ENCODE peak calls at places on chromosome 4, in four cellular contexts. One of them, this sample, is unnamed.

GRCh38 chr4:20544645-20545044 is 155.6 kb upstream of the PACRGL start:
- DNase-seq in fibroblast of lung: peak; percentile 41
- DNase-seq in kidney: no peak
- DNase-seq in IMR-90: peak; percentile 71
- DNase-seq in this sample: peak; percentile 13

GRCh38 chr4:24850669-24851068 is 55.3 kb downstream of the SOD3 start:
- DNase-seq in IMR-90: peak; percentile 94
- DNase-seq in kidney: no peak
- DNase-seq in fibroblast of lung: peak; percentile 93
- DNase-seq in this sample: peak; percentile 67

GRCh38 chr4:1502501-1502886 is 96.3 kb upstream of the NKX1-1 start:
- DNase-seq in kidney: peak; percentile 70
- DNase-seq in IMR-90: no peak
- DNase-seq in fibroblast of lung: no peak
- DNase-seq in this sample: no peak

GRCh38 chr4:82515705-82516104 is 46.1 kb downstream of the TMEM150C start:
- DNase-seq in IMR-90: peak; percentile 63
- DNase-seq in fibroblast of lung: peak; percentile 94
- DNase-seq in kidney: no peak
- DNase-seq in this sample: peak; percentile 40

GRCh38 chr4:139875456-139875855 is 209.8 kb downstream of the MGST2 start:
- DNase-seq in fibroblast of lung: no peak
- DNase-seq in IMR-90: no peak
- DNase-seq in kidney: no peak
- DNase-seq in this sample: no peak

GRCh38 chr4:6230502-6230785 is 30.1 kb upstream of the JAKMIP1 start:
- DNase-seq in IMR-90: no peak
- DNase-seq in fibroblast of lung: no peak
- DNase-seq in kidney: no peak
- DNase-seq in this sample: no peak

GRCh38 chr4:183164963-183165362 is 65.9 kb downstream of the WWC2 start:
- DNase-seq in kidney: no peak
- DNase-seq in IMR-90: no peak
- DNase-seq in fibroblast of lung: peak; percentile 32
- DNase-seq in this sample: no peak

GRCh38 chr4:42339935-42340406 is 57.3 kb upstream of the SHISA3 start:
- DNase-seq in kidney: peak; percentile 78
- DNase-seq in fibroblast of lung: peak; percentile 39
- DNase-seq in IMR-90: peak; percentile 53
- DNase-seq in this sample: peak; percentile 1

GRCh38 chr4:8258813-8259212 is 10.7 kb upstream of the HTRA3 start:
- DNase-seq in fibroblast of lung: no peak
- DNase-seq in kidney: no peak
- DNase-seq in IMR-90: no peak
- DNase-seq in this sample: no peak

GRCh38 chr4:123701046-123701445 is 304.5 kb downstream of the SPRY1 start:
- DNase-seq in kidney: no peak
- DNase-seq in IMR-90: peak; percentile 23
- DNase-seq in fibroblast of lung: peak; percentile 3
- DNase-seq in this sample: no peak

GRCh38 chr4:105902550-105903262 is 7.4 kb downstream of the NPNT start:
- DNase-seq in kidney: no peak
- DNase-seq in IMR-90: no peak
- DNase-seq in fibroblast of lung: no peak
- DNase-seq in this sample: no peak

GRCh38 chr4:145545538-145546224 is 64.0 kb downstream of the SMAD1 start:
- DNase-seq in kidney: no peak
- DNase-seq in IMR-90: peak; percentile 98
- DNase-seq in fibroblast of lung: peak; percentile 96
- DNase-seq in this sample: peak; percentile 97

GRCh38 chr4:54660591-54660990 is 2.8 kb downstream of the KIT start:
- DNase-seq in kidney: no peak
- DNase-seq in fibroblast of lung: no peak
- DNase-seq in IMR-90: no peak
- DNase-seq in this sample: no peak

GRCh38 chr4:16067515-16067914 is 16.3 kb downstream of the PROM1 start:
- DNase-seq in fibroblast of lung: peak; percentile 22
- DNase-seq in IMR-90: no peak
- DNase-seq in kidney: no peak
- DNase-seq in this sample: peak; percentile 68

GRCh38 chr4:127055349-127055748 is 577.4 kb upstream of the INTU start:
- DNase-seq in IMR-90: peak; percentile 70
- DNase-seq in kidney: no peak
- DNase-seq in fibroblast of lung: peak; percentile 88
- DNase-seq in this sample: peak; percentile 65

GRCh38 chr4:6799091-6799490 is 16.6 kb downstream of the KIAA0232 start:
- DNase-seq in fibroblast of lung: no peak
- DNase-seq in kidney: no peak
- DNase-seq in IMR-90: no peak
- DNase-seq in this sample: no peak

GRCh38 chr4:6337331-6337935 is 67.8 kb downstream of the WFS1 start:
- DNase-seq in kidney: peak; percentile 41
- DNase-seq in IMR-90: no peak
- DNase-seq in fibroblast of lung: no peak
- DNase-seq in this sample: no peak

DNA sequence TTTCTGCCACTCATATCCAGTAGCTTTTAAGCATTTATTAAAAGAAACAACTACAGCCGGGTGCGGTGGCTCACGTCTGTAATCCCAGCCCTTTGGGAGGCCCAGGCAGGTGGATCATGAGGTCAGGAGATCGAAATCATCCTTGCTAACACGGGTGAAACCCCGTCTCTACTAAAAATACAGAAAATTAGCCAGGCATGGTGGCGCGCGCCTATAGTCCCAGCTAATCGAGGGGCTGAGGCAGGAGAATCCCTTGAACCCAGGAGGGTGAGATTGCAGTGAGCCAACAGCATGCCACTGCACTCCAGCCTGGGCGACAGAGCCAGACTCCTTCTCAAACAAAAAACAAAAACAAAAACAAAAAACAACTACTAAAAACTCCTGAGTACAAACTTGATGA is 119.8 kb downstream of the EPHA5 start:
- DNase-seq in fibroblast of lung: no peak
- DNase-seq in IMR-90: no peak
- DNase-seq in kidney: no peak
- DNase-seq in this sample: no peak
- H3K4me1 ChIP-seq in fibroblast of lung: no peaks in the 10 kb centered on the region
- H3K4me1 ChIP-seq in IMR-90: no peaks in the 10 kb centered on the region
- H3K4me1 ChIP-seq in kidney: no peaks in the 10 kb centered on the region
- H3K4me1 ChIP-seq in this sample: no peaks in the 10 kb centered on the region

GRCh38 chr4:121061215-121061614 is 11.1 kb downstream of the NDNF start:
- DNase-seq in fibroblast of lung: no peak
- DNase-seq in kidney: no peak
- DNase-seq in IMR-90: no peak
- DNase-seq in this sample: no peak
- H3K9ac ChIP-seq in fibroblast of lung: no peak overlapping the region
- H3K9ac ChIP-seq in kidney: no peak overlapping the region
- H3K9ac ChIP-seq in IMR-90: no peak overlapping the region
- H3K9ac ChIP-seq in this sample: no peak overlapping the region

GRCh38 chr4:76206222-76206942 is 7.2 kb downstream of the SCARB2 start:
- DNase-seq in IMR-90: peak; percentile 58
- DNase-seq in kidney: no peak
- DNase-seq in fibroblast of lung: no peak
- DNase-seq in this sample: no peak
- H3K4me1 ChIP-seq in IMR-90: peaks cover 15% of the 10 kb centered on the region
- H3K4me1 ChIP-seq in kidney: peaks cover 29% of the 10 kb centered on the region
- H3K4me1 ChIP-seq in fibroblast of lung: peaks cover 30% of the 10 kb centered on the region
- H3K4me1 ChIP-seq in this sample: peaks cover 29% of the 10 kb centered on the region

DNA sequence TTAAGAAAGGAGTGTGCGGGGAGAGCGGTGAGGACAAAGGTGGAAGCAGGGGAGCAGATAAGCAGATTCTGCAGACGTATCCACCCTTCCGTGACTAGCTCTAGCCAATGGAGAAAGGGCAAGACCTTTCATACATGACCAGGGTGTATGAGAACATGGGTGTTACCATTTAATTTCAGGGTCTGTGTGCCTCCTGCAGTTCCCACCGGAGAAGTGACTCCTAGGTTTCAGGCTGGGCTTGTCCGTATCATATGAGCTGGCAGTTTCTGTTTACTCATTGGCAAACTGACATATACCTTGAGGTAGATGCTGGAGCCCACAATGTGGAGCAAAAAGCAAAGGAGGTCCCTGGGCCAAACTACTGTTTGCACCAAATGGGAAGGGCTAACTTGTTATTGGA is 6.8 kb downstream of the RBM47 start:
- DNase-seq in IMR-90: peak; percentile 18
- DNase-seq in kidney: no peak
- DNase-seq in fibroblast of lung: peak; percentile 28
- DNase-seq in this sample: peak; percentile 43
- H3K9ac ChIP-seq in IMR-90: no peak overlapping the region
- H3K9ac ChIP-seq in kidney: no peak overlapping the region
- H3K9ac ChIP-seq in fibroblast of lung: no peak overlapping the region
- H3K9ac ChIP-seq in this sample: no peak overlapping the region

DNA sequence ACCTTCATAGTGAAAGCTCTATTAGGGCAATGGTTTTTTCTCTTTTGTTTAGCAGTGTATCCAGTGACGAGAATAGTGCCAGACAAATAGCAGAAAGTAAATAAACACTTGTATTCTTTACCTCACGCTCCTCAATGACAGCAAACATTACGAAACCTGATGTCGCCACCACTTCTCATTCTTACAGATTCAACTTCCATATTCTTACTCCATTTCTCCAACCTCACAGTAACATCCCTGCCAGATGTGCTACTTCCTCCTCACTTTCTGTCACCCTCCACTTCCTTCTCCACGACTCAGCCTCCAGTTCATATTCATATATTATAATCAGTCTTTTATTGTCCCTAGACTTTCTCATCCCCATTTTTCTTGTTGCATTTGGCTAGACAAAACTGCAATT is 1956.2 kb upstream of the AGA start:
- DNase-seq in kidney: no peak
- DNase-seq in IMR-90: no peak
- DNase-seq in fibroblast of lung: no peak
- DNase-seq in this sample: no peak
- H3K4me1 ChIP-seq in kidney: no peaks in the 10 kb centered on the region
- H3K4me1 ChIP-seq in IMR-90: no peaks in the 10 kb centered on the region
- H3K4me1 ChIP-seq in fibroblast of lung: no peaks in the 10 kb centered on the region
- H3K4me1 ChIP-seq in this sample: no peaks in the 10 kb centered on the region